ENCODE peak calls at places on chromosomes 1 and 21, in four cellular contexts. H is activated gamma-delta T cell treated with Interleukin-2 at 50 U/mL for 16 hours, T is HuH-7, O is tibial nerve. N is an unnamed sample.
A peak's percentile ranks its signal among the peaks of the same experiment; 100 is the strongest.

GRCh38 chr1:154614247-154614646 is 6.3 kb upstream of the ADAR start:
- DNase-seq in H (no peak), T (no peak), O (no peak), N (no peak)

GRCh38 chr1:241639653-241640148 is 468 bp downstream of the CHML start:
- DNase-seq in O (no peak), H (peak; percentile 15), T (peak; percentile 52), N (peak; percentile 26)

GRCh38 chr1:49435291-49435690 is 588.5 kb downstream of the AGBL4 start:
- DNase-seq in O (no peak), H (no peak), T (no peak), N (no peak)

GRCh38 chr1:109877320-109877771 is 33.3 kb upstream of the CSF1 start:
- DNase-seq in O (peak; percentile 65), H (no peak), T (peak; percentile 55), N (peak; percentile 81)

GRCh38 chr21:26124421-26124833 is 46.1 kb downstream of the APP start:
- DNase-seq in T (no peak), O (no peak), H (no peak), N (no peak)

GRCh38 chr1:203569490-203570318 is 56.9 kb upstream of the ATP2B4 start:
- DNase-seq in O (no peak), H (no peak), T (no peak), N (no peak)

GRCh38 chr1:150280138-150280707 is 2.1 kb upstream of the CIART start:
- DNase-seq in O (no peak), H (no peak), T (no peak), N (no peak)

GRCh38 chr1:31712041-31712440 is 8.2 kb upstream of the COL16A1 start:
- DNase-seq in O (no peak), T (no peak), H (no peak), N (no peak)

GRCh38 chr21:25518491-25518911 is 88.8 kb downstream of the MRPL39 start:
- DNase-seq in H (no peak), O (no peak), T (no peak), N (no peak)

GRCh38 chr1:38030596-38031512 is 15.7 kb downstream of the POU3F1 start:
- DNase-seq in H (no peak), T (no peak), O (peak; percentile 56), N (no peak)

GRCh38 chr1:45365051-45365450 is 24.8 kb upstream of the MUTYH start:
- DNase-seq in O (no peak), T (no peak), H (no peak), N (no peak)

GRCh38 chr1:13700521-13701273 is 709 bp downstream of the PRDM2 start:
- DNase-seq in H (peak; percentile 23), O (no peak), T (no peak), N (peak; percentile 43)

GRCh38 chr1:18599096-18599495 is 31.6 kb upstream of the PAX7 start:
- DNase-seq in T (no peak), O (no peak), H (no peak), N (no peak)

GRCh38 chr1:110524311-110525249 is 5.6 kb upstream of the KCNA10 start:
- DNase-seq in T (peak; percentile 67), O (no peak), H (peak; percentile 32), N (no peak)

GRCh38 chr21:31576428-31576827 is 83.1 kb upstream of the SOD1 start:
- DNase-seq in O (no peak), T (no peak), H (no peak), N (no peak)

GRCh38 chr1:180925471-180926051 is 12.9 kb downstream of the KIAA1614 start:
- DNase-seq in T (peak; percentile 83), H (no peak), O (no peak), N (no peak)

GRCh38 chr1:112665857-112666256 is 8.6 kb upstream of the MOV10 start:
- DNase-seq in H (no peak), T (no peak), O (no peak), N (no peak)

GRCh38 chr21:24671901-24672300 is 935.4 kb downstream of the MRPL39 start:
- DNase-seq in O (no peak), H (no peak), T (no peak), N (no peak)

GRCh38 chr1:198265073-198265661 is 108.4 kb downstream of the NEK7 start:
- DNase-seq in H (no peak), T (no peak), O (no peak), N (no peak)

GRCh38 chr1:193661385-193661784 is 475.0 kb upstream of the B3GALT2 start:
- DNase-seq in O (no peak), T (no peak), H (no peak), N (no peak)

GRCh38 chr1:23553896-23554480 is 5.3 kb downstream of the ID3 start:
- DNase-seq in H (no peak), O (no peak), T (no peak), N (no peak)

GRCh38 chr1:230067441-230067870 is 418 bp downstream of the GALNT2 start:
- DNase-seq in O (peak; percentile 21), T (peak; percentile 44), H (no peak), N (peak; percentile 40)

GRCh38 chr1:68449901-68450300 is at the start of gene RPE65:
- DNase-seq in T (no peak), H (no peak), O (no peak), N (no peak)

GRCh38 chr1:203629509-203630082 is 3.0 kb downstream of the ATP2B4 start:
- DNase-seq in H (peak; percentile 52), O (peak; percentile 43), T (peak; percentile 76), N (peak; percentile 73)

GRCh38 chr1:11985851-11986250 is 5.6 kb downstream of the MFN2 start:
- DNase-seq in O (no peak), T (no peak), H (no peak), N (no peak)

GRCh38 chr1:183039985-183040447 is 16.8 kb downstream of the LAMC1 start:
- DNase-seq in O (no peak), T (no peak), H (no peak), N (no peak)

GRCh38 chr21:36113647-36114428 is 21.0 kb upstream of the CBR3 start:
- DNase-seq in H (no peak), O (no peak), T (no peak), N (no peak)